ENCODE peak calls at places on chromosome 18, in four cellular contexts. V, Z, K and T are unnamed samples.

GRCh38 chr18:22710628-22711380 is 222.3 kb upstream of the RBBP8 start:
- DNase-seq in Z (peak), K (peak), V (peak), T (no peak)

GRCh38 chr18:55998071-55998522 is 410.1 kb upstream of the TCF4 start:
- DNase-seq in V (peak), K (peak), Z (peak), T (peak)

GRCh38 chr18:12911025-12911927 is 27.2 kb upstream of the PTPN2 start:
- DNase-seq in Z (peak), V (no peak), K (no peak), T (peak)

GRCh38 chr18:49168970-49169619 is 218.3 kb upstream of the SMAD7 start:
- DNase-seq in V (no peak), Z (no peak), K (no peak), T (no peak)

GRCh38 chr18:74116628-74117554 is 30.7 kb downstream of the FBXO15 start:
- DNase-seq in Z (peak), V (peak), K (no peak), T (no peak)

GRCh38 chr18:46502444-46502843 is 154.6 kb downstream of the LOXHD1 start:
- DNase-seq in V (peak), Z (peak), K (no peak), T (no peak)

GRCh38 chr18:12946549-12947354 is 1.1 kb upstream of the SEH1L start:
- DNase-seq in V (peak), Z (peak), K (peak), T (peak)

GRCh38 chr18:76260941-76261472 is 234.0 kb downstream of the ZNF516 start:
- DNase-seq in Z (no peak), V (no peak), K (no peak), T (no peak)

GRCh38 chr18:55650363-55650870 is 62.4 kb upstream of the TCF4 start:
- DNase-seq in K (no peak), Z (no peak), V (no peak), T (no peak)

GRCh38 chr18:53527365-53527764 is 697.1 kb downstream of the MBD2 start:
- DNase-seq in V (no peak), K (no peak), Z (no peak), T (no peak)

GRCh38 chr18:66046025-66046602 is 295.3 kb downstream of the CDH7 start:
- DNase-seq in Z (no peak), K (no peak), V (no peak), T (no peak)

GRCh38 chr18:9539283-9539682 is 64.0 kb downstream of the RALBP1 start:
- DNase-seq in V (peak), K (no peak), Z (no peak), T (no peak)

GRCh38 chr18:76426738-76427305 is 68.2 kb downstream of the ZNF516 start:
- DNase-seq in V (peak), K (peak), Z (peak), T (no peak)

GRCh38 chr18:56066524-56067215 is 478.7 kb upstream of the TCF4 start:
- DNase-seq in Z (no peak), V (no peak), K (no peak), T (no peak)

GRCh38 chr18:39260565-39260964 is 1695.0 kb upstream of the CELF4 start:
- DNase-seq in K (no peak), V (no peak), Z (no peak), T (no peak)

GRCh38 chr18:12159446-12159845 is 65.8 kb downstream of the ANKRD62 start:
- DNase-seq in V (no peak), Z (peak), K (no peak), T (no peak)

GRCh38 chr18:21145371-21145770 is 33.8 kb upstream of the ROCK1 start:
- DNase-seq in K (no peak), V (no peak), Z (no peak), T (no peak)

GRCh38 chr18:24019641-24020331 is 5.2 kb downstream of the TTC39C start:
- DNase-seq in Z (no peak), K (no peak), V (no peak), T (no peak)

GRCh38 chr18:46946656-46947282 is 29.4 kb downstream of the KATNAL2 start:
- DNase-seq in K (peak), V (peak), Z (peak), T (peak)

GRCh38 chr18:42183746-42184145 is 228.7 kb downstream of the PIK3C3 start:
- DNase-seq in Z (peak), V (peak), K (peak), T (no peak)

GRCh38 chr18:47968721-47969120 is 38.3 kb upstream of the SMAD2 start:
- DNase-seq in Z (peak), V (peak), K (no peak), T (no peak)

GRCh38 chr18:4639628-4640310 is 184.7 kb upstream of the DLGAP1 start:
- DNase-seq in K (no peak), Z (no peak), V (no peak), T (no peak)

GRCh38 chr18:77103181-77103875 is 29.3 kb downstream of the MBP start:
- DNase-seq in V (no peak), K (no peak), Z (peak), T (no peak)

GRCh38 chr18:75408554-75409506 is 18.7 kb downstream of the SMIM21 start:
- DNase-seq in Z (peak), K (no peak), V (peak), T (no peak)

DNA sequence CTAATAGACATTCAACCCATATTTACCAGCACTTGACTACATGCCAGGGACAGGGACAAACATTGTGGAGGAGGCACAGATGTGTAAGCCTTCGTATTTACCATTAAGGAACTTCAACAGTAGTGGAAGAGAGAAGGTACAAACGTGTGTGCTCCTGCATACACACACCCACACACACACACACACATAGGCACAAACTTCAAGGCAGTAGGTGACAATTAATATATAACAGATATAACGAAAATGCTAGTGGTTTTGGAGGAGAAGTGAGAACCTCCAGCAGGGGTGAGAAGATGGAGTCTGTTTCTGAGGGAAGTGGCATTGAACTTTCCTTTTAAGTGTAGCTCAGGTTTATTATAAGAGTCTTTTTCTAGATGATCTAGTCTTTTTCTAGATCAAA is 231.1 kb downstream of the SETBP1 start:
- DNase-seq in V (no peak), K (no peak), Z (no peak), T (no peak)
- H3K27ac ChIP-seq in V (no peak), K (no peak), Z (no peak), T (no peak)

DNA sequence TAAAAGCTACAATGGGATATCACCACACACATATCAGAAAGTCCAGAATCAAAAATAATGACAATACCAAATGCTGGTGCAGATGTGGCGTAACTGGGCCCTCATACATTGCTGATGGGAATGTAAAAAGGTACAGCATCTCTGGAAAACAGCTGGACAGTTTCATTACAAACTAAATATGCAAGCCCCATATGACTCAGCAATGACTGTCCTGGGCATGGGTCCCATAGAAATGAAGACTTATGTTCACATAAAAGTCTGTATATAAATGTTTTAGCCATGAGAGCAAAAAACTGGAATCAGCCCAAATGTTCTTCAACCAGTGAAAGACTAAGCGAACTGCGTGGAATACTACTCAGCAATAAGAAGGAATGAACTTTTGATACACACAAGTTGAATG is 56.7 kb downstream of the ALPK2 start:
- DNase-seq in K (no peak), Z (peak), V (peak), T (no peak)
- H3K27ac ChIP-seq in K (no peak), Z (peak), V (peak), T (no peak)

GRCh38 chr18:8397034-8397433 is 212.2 kb upstream of the RAB12 start:
- DNase-seq in Z (no peak), K (no peak), V (no peak), T (no peak)
- H3K27ac ChIP-seq in Z (no peak), K (no peak), V (no peak), T (no peak)

DNA sequence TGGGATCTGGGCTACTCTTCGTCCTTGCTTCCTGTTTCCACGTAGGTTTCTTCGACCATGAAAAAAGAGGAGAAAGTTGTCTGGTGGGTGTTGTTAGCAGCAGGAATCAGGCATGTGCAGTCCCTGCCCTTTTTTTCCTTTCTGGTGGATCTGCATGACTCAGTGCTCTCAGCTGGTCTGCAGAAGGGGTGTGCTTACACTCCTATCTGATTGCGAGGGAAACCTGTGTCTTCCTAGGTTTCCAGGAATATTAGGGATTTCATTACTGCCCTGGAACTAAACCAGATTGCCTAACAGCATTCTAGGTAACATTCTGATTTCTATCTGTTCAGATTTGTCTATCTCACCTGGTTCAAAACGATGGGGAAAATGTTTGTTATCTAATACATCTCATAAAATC is 174.3 kb downstream of the CCDC102B start:
- DNase-seq in K (no peak), Z (no peak), V (no peak), T (no peak)
- H3K27ac ChIP-seq in K (no peak), Z (no peak), V (no peak), T (no peak)

DNA sequence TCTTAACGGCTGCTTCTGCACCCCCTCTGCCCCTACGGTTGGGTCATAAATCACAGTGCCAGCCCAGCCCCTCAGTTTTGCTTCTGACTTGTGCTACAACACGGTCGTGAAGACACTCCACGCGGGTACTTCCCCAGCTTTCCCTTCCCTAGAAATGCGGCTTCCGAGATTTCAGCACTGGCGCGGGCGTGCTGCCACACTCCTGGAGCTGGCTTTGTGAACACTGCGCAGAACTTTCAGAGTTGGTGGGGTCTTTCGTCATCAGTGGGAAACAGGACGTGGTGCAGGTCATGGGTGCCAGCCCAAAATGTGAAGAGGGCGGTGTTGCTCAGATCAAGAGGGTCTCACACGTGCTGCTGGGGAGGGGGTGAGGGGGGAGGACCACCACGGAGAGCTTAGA is 733.0 kb upstream of the SALL3 start:
- DNase-seq in V (no peak), K (no peak), Z (no peak), T (no peak)
- H3K27ac ChIP-seq in V (no peak), K (no peak), Z (no peak), T (no peak)